ENCODE peak calls at places on chromosomes 3 and 15, in five cellular contexts. P is GM23248, V is heart left ventricle, D is aorta, A is AG09309. M is an unnamed sample.

GRCh38 chr3:29282431-29283296 is 1.8 kb downstream of the RBMS3 start:
- DNase-seq in P (peak), V (no peak), D (no peak), A (no peak), M (no peak)

GRCh38 chr3:74897006-74897405 is 282.5 kb upstream of the CNTN3 start:
- DNase-seq in P (peak), V (no peak), D (no peak), A (no peak), M (no peak)

GRCh38 chr15:71092056-71092600 is 23.1 kb upstream of the THSD4 start:
- DNase-seq in P (no peak), V (no peak), D (no peak), A (no peak), M (no peak)

GRCh38 chr3:170726976-170727661 is 141.2 kb upstream of the SLC7A14 start:
- DNase-seq in P (peak), V (no peak), D (no peak), A (no peak), M (peak)

GRCh38 chr3:130918328-130918727 is 24.4 kb downstream of the ATP2C1 start:
- DNase-seq in P (no peak), V (no peak), D (no peak), A (no peak), M (peak)

GRCh38 chr3:31555204-31555603 is 22.5 kb downstream of the STT3B start:
- DNase-seq in P (no peak), V (no peak), D (no peak), A (no peak), M (no peak)

GRCh38 chr3:131394400-131394799 is 12.8 kb downstream of the NUDT16 start:
- DNase-seq in P (no peak), V (no peak), D (no peak), A (no peak), M (no peak)

GRCh38 chr3:150300847-150301517 is 107.1 kb upstream of the TSC22D2 start:
- DNase-seq in P (peak), V (no peak), D (no peak), A (no peak), M (no peak)

GRCh38 chr3:16319307-16319706 is 54.3 kb downstream of the OXNAD1 start:
- DNase-seq in P (no peak), V (no peak), D (no peak), A (no peak), M (no peak)

GRCh38 chr3:30776186-30776815 is 118.2 kb downstream of the GADL1 start:
- DNase-seq in P (no peak), V (no peak), D (no peak), A (no peak), M (no peak)

GRCh38 chr3:177528306-177529070 is 331.2 kb upstream of the TBL1XR1 start:
- DNase-seq in P (peak), V (no peak), D (no peak), A (no peak), M (no peak)

GRCh38 chr15:76108021-76108723 is 48.4 kb downstream of the TMEM266 start:
- DNase-seq in P (no peak), V (no peak), D (no peak), A (no peak), M (peak)

GRCh38 chr15:51195459-51195858 is 100.8 kb upstream of the TNFAIP8L3 start:
- DNase-seq in P (peak), V (no peak), D (no peak), A (no peak), M (no peak)

GRCh38 chr3:123352134-123352554 is 96.7 kb downstream of the ADCY5 start:
- DNase-seq in P (no peak), V (peak), D (peak), A (no peak), M (no peak)

GRCh38 chr3:107962946-107963345 is 127.9 kb downstream of the CD47 start:
- DNase-seq in P (peak), V (no peak), D (no peak), A (no peak), M (no peak)

GRCh38 chr15:64247906-64248541 is 85.2 kb upstream of the PPIB start:
- DNase-seq in P (peak), V (no peak), D (no peak), A (peak), M (peak)

GRCh38 chr3:193812791-193813505 is 219.9 kb downstream of the OPA1 start:
- DNase-seq in P (no peak), V (no peak), D (no peak), A (no peak), M (no peak)

GRCh38 chr15:98931001-98931400 is 76.6 kb downstream of the PGPEP1L start:
- DNase-seq in P (no peak), V (no peak), D (no peak), A (no peak), M (no peak)

GRCh38 chr15:39939487-39940452 is 5.9 kb downstream of the EIF2AK4 start:
- DNase-seq in P (peak), V (no peak), D (no peak), A (no peak), M (no peak)

GRCh38 chr3:175310046-175310445 is 450.9 kb downstream of the NAALADL2 start:
- DNase-seq in P (no peak), V (no peak), D (no peak), A (no peak), M (peak)

GRCh38 chr3:196995646-196996355 is 27.2 kb upstream of the PIGZ start:
- DNase-seq in P (peak), V (peak), D (peak), A (no peak), M (peak)

GRCh38 chr3:84836961-84837360 is 121.8 kb upstream of the CADM2 start:
- DNase-seq in P (no peak), V (no peak), D (no peak), A (no peak), M (no peak)

GRCh38 chr15:31328425-31328998 is 1.9 kb downstream of the KLF13 start:
- DNase-seq in P (peak), V (no peak), D (no peak), A (no peak), M (peak)

GRCh38 chr3:61527011-61527410 is 34.4 kb upstream of the PTPRG start:
- DNase-seq in P (no peak), V (no peak), D (no peak), A (no peak), M (no peak)

GRCh38 chr3:78809941-78810340 is 957.9 kb downstream of the ROBO1 start:
- DNase-seq in P (peak), V (no peak), D (no peak), A (peak), M (no peak)

GRCh38 chr3:42665050-42665878 is 11.8 kb downstream of the ZBTB47 start:
- DNase-seq in P (no peak), V (no peak), D (peak), A (no peak), M (peak)

GRCh38 chr3:151268267-151269235 is 9.8 kb downstream of the P2RY14 start:
- DNase-seq in P (no peak), V (no peak), D (no peak), A (no peak), M (peak)

GRCh38 chr15:71755571-71755970 is 54.8 kb upstream of the NR2E3 start:
- DNase-seq in P (no peak), V (no peak), D (no peak), A (no peak), M (no peak)

GRCh38 chr15:36888018-36888992 is 212.0 kb downstream of the MEIS2 start:
- DNase-seq in P (peak), V (peak), D (no peak), A (no peak), M (peak)

GRCh38 chr3:51675201-51675611 is 4.2 kb downstream of the TEX264 start:
- DNase-seq in P (peak), V (no peak), D (no peak), A (peak), M (peak)

GRCh38 chr3:23602895-23603443 is 202.8 kb upstream of the UBE2E1 start:
- DNase-seq in P (no peak), V (no peak), D (no peak), A (no peak), M (no peak)

GRCh38 chr3:36540898-36541518 is 160.7 kb downstream of the STAC start:
- DNase-seq in P (peak), V (no peak), D (no peak), A (peak), M (no peak)

GRCh38 chr15:35519536-35520149 is 26.3 kb downstream of the DPH6 start:
- DNase-seq in P (peak), V (no peak), D (no peak), A (no peak), M (no peak)

GRCh38 chr3:100706365-100706764 is 2.9 kb upstream of the TFG start:
- DNase-seq in P (peak), V (no peak), D (no peak), A (no peak), M (no peak)

GRCh38 chr3:152328841-152329240 is 60.1 kb downstream of the MBNL1 start:
- DNase-seq in P (peak), V (no peak), D (no peak), A (peak), M (peak)

GRCh38 chr3:134804508-134805480 is 9.7 kb downstream of the EPHB1 start:
- DNase-seq in P (no peak), V (no peak), D (no peak), A (no peak), M (no peak)

GRCh38 chr15:34588046-34588674 is 4.7 kb upstream of the GOLGA8B start:
- DNase-seq in P (peak), V (no peak), D (no peak), A (peak), M (peak)

GRCh38 chr3:147404800-147405551 is 1.4 kb downstream of the ZIC4 start:
- DNase-seq in P (no peak), V (no peak), D (no peak), A (no peak), M (peak)

GRCh38 chr15:55654541-55654940 is 66.4 kb upstream of the PYGO1 start:
- DNase-seq in P (no peak), V (no peak), D (no peak), A (no peak), M (no peak)

GRCh38 chr15:41493902-41494189 is 172 bp downstream of the ITPKA start:
- DNase-seq in P (no peak), V (no peak), D (no peak), A (no peak), M (no peak)

GRCh38 chr15:41491889-41492288 is 1.8 kb upstream of the ITPKA start:
- DNase-seq in P (no peak), V (no peak), D (no peak), A (no peak), M (peak)

GRCh38 chr15:41492597-41493204 is 973 bp upstream of the ITPKA start:
- DNase-seq in P (no peak), V (no peak), D (no peak), A (no peak), M (peak)

GRCh38 chr15:41494190-41494921 is 682 bp downstream of the ITPKA start:
- DNase-seq in P (peak), V (peak), D (peak), A (no peak), M (peak)

DNA sequence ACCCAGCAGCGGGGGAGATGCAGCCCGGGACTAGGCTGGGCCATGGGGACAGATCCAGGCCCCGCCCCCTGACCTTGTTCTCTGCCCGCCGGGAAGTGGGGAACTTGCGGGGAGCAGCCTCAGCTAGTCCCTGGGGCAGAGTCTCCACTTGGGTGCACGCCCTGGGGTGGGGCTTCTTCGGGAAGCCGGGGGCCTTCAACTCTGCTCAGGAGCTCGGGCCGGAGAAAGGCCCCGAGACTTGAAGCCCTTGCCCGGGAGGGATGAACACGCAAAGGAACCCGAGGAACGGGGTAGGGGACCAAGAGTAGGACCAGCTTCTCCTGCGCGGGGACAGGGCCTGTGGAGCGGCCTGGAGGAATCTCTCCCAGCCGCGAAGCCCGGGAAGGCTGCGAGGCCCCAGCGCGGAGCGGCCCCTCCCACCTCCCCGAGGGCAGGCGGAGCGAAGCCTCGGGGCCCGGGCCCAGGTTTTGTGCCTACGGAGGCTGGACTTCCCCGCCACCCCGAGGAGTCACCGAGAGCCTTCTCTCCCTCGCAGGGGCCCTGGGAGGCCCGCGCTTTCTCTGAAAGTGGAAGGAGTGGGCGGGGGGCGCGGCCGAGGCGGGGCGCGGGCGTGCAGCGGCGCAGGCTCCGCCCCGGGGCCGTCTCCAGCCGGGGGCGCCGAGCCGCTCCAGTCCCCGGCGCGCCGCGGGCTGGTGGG is at the start of gene ITPKA:
- DNase-seq in P (peak), V (peak), D (peak), A (no peak), M (peak)
- H3K4me3 ChIP-seq in P (peak), V (peak), D (peak), A (peak), M (peak)

GRCh38 chr15:62464705-62465104 is 299.6 kb upstream of the C2CD4B start:
- DNase-seq in P (peak), V (no peak), D (no peak), A (no peak), M (peak)

GRCh38 chr15:62462721-62463120 is 297.6 kb upstream of the C2CD4B start:
- DNase-seq in P (peak), V (no peak), D (no peak), A (no peak), M (peak)

GRCh38 chr15:62469478-62469873 is 304.4 kb upstream of the C2CD4B start:
- DNase-seq in P (peak), V (no peak), D (no peak), A (no peak), M (peak)

GRCh38 chr15:62462268-62462667 is 297.2 kb upstream of the C2CD4B start:
- DNase-seq in P (peak), V (no peak), D (no peak), A (no peak), M (no peak)

DNA sequence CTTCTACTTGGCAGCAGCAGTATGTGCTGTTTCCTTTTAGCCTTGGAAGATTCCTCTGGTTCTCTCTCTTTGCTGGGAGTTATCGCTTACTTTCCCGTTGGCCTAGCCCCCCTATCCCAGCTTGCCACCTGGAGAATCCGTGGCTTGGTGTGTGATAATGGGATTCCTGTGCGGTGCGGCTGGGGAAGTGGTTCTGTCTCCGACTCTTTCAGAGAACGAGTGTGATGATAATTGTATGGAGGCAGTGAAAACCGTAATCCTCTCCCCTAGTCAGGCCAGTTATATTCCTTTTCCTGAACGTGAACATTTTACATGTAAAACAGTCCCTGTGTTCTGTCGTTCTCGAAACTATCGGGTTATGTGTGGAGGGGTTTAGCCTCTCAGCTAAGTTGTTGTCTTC is 300.1 kb upstream of the C2CD4B start:
- DNase-seq in P (no peak), V (no peak), D (no peak), A (no peak), M (no peak)
- H3K4me3 ChIP-seq in P (peak), V (no peak), D (no peak), A (peak), M (no peak)

GRCh38 chr3:183252973-183253363 is at the start of gene B3GNT5:
- DNase-seq in P (no peak), V (no peak), D (peak), A (no peak), M (no peak)

GRCh38 chr3:183253961-183254815 is 1.1 kb downstream of the B3GNT5 start:
- DNase-seq in P (peak), V (peak), D (peak), A (no peak), M (peak)

GRCh38 chr3:183253364-183253960 is 409 bp downstream of the B3GNT5 start:
- DNase-seq in P (peak), V (peak), D (peak), A (no peak), M (peak)

GRCh38 chr3:183254816-183255730 is 2.0 kb downstream of the B3GNT5 start:
- DNase-seq in P (no peak), V (no peak), D (no peak), A (no peak), M (peak)

DNA sequence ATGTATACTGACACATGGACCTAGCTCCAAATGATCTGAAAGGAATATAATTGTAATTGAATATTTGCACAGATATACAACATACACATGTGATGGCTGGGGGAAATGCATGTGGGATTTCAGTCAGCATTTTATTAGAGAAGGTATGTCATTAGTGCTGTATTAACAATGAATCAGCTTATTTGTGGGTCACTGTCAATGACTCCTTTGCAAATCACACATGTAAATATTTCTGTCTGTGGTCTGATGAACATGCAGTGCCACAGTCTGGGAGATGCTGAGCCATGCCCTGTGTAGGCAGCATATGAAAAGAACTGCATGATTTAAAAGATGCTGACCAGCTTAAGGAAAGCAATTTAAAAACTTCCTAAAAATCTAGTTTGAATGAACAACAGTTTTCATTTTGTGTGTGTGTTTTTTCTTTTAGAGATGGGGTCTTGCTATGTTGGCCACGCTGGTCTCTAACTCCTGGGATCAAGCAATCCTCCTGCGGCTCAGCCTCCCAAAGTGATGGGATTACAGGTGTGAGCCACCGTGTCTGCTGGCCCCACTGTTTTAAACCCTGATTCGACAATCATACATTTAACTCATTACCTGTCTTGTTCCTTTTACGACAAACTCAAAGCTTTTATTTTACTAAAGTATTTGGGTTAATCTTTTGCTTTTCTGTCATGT is 808 bp upstream of the B3GNT5 start:
- DNase-seq in P (peak), V (no peak), D (no peak), A (no peak), M (no peak)
- H3K4me3 ChIP-seq in P (peak), V (no peak), D (no peak), A (no peak), M (no peak)

GRCh38 chr3:156400062-156400461 is 154.9 kb downstream of the SSR3 start:
- DNase-seq in P (no peak), V (no peak), D (no peak), A (no peak), M (no peak)
- H3K4me3 ChIP-seq in P (no peak), V (no peak), D (no peak), A (no peak), M (no peak)

GRCh38 chr3:46926039-46926438 is 48.5 kb downstream of the PTH1R start:
- DNase-seq in P (peak), V (peak), D (peak), A (no peak), M (peak)

GRCh38 chr3:46926447-46926846 is 48.9 kb downstream of the PTH1R start:
- DNase-seq in P (no peak), V (no peak), D (peak), A (no peak), M (peak)

GRCh38 chr3:46928297-46928696 is 48.2 kb downstream of the CCDC12 start:
- DNase-seq in P (no peak), V (no peak), D (no peak), A (no peak), M (no peak)

GRCh38 chr3:46927718-46928073 is 48.8 kb downstream of the CCDC12 start:
- DNase-seq in P (no peak), V (no peak), D (no peak), A (no peak), M (peak)

DNA sequence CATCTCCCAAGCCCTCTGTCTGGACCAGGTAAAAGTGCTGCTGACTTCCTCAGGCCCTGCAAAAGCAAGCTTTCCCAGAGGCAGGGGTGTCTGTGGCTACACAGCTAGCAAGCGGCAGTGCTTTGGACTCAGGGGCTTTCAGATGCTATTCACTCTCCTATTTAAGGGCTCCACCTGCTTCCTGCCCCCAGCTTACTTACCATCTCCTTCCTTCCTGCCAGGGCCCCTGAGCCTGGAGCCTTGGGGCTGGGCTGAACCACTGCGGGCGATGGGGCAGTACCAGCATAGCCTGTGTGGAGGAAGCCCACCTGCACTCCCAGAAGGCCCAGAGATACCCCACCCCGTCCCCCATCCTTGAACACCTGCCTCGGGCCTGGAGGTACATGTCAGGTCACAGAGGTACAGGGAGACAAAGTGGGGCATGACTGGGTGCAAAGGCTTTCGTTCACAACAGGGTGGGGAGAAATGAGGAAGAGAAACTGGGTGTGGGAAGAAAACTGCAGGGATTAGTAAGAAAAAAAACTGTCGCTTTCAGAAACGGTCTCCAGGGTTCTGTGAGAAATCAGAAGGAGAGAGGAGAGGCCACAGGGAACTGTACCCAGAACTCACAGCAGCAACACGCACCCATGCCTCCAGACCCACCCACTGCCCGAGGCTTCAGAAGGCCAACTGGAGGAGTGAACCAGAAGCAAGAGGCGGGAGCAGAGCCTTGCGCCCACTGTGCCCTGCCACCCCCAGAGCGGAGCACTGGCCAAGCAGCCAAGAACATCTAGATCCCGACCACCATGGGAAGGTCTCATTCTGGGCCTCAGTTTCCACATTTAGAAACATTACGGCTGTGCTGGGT is 49.5 kb downstream of the CCDC12 start:
- DNase-seq in P (no peak), V (no peak), D (no peak), A (no peak), M (peak)
- H3K4me3 ChIP-seq in P (no peak), V (no peak), D (no peak), A (no peak), M (no peak)

M was measured in osteoblast.